ENCODE peak calls at places on chromosome 1, in five cellular contexts. R, P, X, A and Y are unnamed samples.

GRCh38 chr1:21857840-21858670 is 46.0 kb downstream of the LDLRAD2 start:
- DNase-seq in R (no peak), P (no peak), X (no peak), A (no peak), Y (no peak)

GRCh38 chr1:118507391-118507790 is 322.4 kb upstream of the SPAG17 start:
- DNase-seq in R (no peak), P (no peak), X (no peak), A (no peak), Y (no peak)

GRCh38 chr1:114510235-114511047 is 562 bp downstream of the TRIM33 start:
- DNase-seq in R (peak), P (peak), X (peak), A (peak), Y (peak)

GRCh38 chr1:230066036-230066435 is 1.0 kb upstream of the GALNT2 start:
- DNase-seq in R (no peak), P (no peak), X (no peak), A (no peak), Y (no peak)

GRCh38 chr1:32600034-32600433 is 50.3 kb downstream of the ZBTB8OS start:
- DNase-seq in R (no peak), P (no peak), X (no peak), A (no peak), Y (no peak)

GRCh38 chr1:234584926-234585325 is 25.1 kb downstream of the IRF2BP2 start:
- DNase-seq in R (no peak), P (no peak), X (no peak), A (no peak), Y (no peak)

GRCh38 chr1:74729741-74730478 is 2.9 kb downstream of the CRYZ start:
- DNase-seq in R (no peak), P (peak), X (peak), A (no peak), Y (peak)

GRCh38 chr1:94648225-94649007 is 106.9 kb upstream of the F3 start:
- DNase-seq in R (peak), P (no peak), X (no peak), A (peak), Y (no peak)

GRCh38 chr1:38741341-38741740 is 118.2 kb downstream of the RRAGC start:
- DNase-seq in R (no peak), P (no peak), X (no peak), A (no peak), Y (no peak)

DNA sequence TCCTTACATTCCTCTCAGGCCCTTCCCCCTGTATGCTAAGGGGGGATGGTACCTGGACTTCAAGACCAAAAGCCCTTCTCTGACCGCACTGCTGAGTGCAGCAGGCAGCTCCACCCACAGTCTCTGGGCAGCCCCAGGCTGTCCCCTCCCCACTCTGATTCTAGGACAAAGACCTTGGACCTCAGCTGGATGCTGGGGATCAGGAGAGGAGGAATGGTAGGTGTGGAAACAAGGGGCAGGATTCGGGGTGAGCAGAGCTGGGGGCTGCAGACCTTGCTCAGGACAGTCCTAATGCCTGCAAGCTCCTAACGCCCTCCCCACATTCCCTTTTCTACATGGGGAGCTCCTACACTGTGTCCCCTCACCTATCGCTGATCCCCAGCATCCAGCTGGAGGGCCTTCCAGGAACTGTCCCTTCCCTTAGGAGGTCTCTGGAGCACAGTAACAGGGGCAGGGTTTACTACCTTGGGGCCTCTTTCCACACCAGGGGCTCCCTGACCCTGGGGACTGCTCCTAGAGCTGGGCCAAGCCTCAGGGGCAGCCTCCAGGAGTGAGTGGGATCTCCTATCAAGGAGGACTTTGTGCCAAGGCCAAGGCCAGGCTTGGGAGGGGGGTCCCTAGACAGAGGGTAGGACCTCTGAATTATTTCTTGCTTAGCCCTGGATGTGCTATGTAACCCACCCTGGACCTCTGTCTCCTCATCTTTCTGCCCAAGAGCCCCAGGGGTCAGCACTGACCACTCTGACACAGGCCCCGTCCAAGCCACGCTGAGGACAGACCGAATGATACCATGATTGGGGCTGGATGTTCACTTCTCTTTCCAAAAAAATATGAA is 5.6 kb downstream of the CLDN19 start:
- DNase-seq in R (no peak), P (no peak), X (no peak), A (no peak), Y (no peak)
- TF ChIP-seq POLR2A in R (no peak), P (no peak), X (no peak), A (no peak), Y (no peak)

GRCh38 chr1:179955318-179955638 is 668 bp downstream of the CEP350 start:
- DNase-seq in R (no peak), P (no peak), X (peak), A (no peak), Y (no peak)

GRCh38 chr1:179955731-179956130 is 1.1 kb downstream of the CEP350 start:
- DNase-seq in R (no peak), P (no peak), X (no peak), A (no peak), Y (no peak)

GRCh38 chr1:179952181-179952580 is 2.4 kb upstream of the CEP350 start:
- DNase-seq in R (no peak), P (no peak), X (no peak), A (no peak), Y (no peak)

GRCh38 chr1:179953974-179954493 is 576 bp upstream of the CEP350 start:
- DNase-seq in R (no peak), P (no peak), X (peak), A (no peak), Y (no peak)

DNA sequence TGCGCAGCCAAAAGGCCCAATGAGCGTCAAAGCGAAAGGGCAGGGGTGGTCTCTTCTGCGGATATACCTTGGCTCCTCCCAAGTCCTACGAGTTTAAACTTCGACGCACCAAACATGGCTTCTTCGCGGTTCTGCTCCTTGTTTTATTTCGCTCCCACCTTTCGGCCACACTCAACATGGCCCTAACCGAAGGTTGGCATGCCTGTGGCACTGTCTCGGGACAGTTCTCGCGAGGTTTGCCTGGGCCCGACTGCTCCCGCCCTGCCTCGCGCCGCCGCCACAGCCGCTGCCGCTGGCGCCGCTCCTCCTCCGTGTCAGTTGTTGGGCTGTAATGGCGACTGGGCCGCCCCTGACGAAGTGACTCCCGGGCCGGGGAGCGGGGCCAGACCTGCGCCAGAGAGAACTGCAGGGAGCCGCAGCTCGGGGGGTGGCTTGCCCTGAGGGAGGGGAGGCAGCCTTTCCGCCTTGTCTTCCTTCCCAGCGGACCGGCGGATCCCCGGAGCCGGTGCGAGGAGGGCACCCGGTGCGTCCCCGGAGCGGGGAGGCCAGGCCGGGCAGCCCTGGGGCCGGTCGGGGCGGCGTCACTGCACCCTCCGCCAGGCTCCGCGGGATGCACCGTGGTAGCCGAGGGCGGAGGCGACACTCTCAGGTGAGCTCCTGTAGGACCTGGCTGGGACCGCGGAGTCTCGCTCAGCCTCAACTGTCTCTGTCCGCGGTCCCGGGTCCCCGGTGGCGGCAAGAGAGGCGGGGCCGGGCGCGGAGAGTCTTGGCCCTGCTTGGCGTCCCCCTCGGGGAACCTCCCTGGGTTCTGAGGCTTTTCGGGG is at the start of gene CEP350:
- DNase-seq in R (peak), P (peak), X (peak), A (peak), Y (peak)
- TF ChIP-seq POLR2A in R (peak), P (peak), X (peak), A (peak), Y (peak)

GRCh38 chr1:161864577-161864976 is 98.5 kb downstream of the ATF6 start:
- DNase-seq in R (no peak), P (no peak), X (peak), A (no peak), Y (no peak)
- TF ChIP-seq POLR2A in R (no peak), P (no peak), X (no peak), A (no peak), Y (no peak)

DNA sequence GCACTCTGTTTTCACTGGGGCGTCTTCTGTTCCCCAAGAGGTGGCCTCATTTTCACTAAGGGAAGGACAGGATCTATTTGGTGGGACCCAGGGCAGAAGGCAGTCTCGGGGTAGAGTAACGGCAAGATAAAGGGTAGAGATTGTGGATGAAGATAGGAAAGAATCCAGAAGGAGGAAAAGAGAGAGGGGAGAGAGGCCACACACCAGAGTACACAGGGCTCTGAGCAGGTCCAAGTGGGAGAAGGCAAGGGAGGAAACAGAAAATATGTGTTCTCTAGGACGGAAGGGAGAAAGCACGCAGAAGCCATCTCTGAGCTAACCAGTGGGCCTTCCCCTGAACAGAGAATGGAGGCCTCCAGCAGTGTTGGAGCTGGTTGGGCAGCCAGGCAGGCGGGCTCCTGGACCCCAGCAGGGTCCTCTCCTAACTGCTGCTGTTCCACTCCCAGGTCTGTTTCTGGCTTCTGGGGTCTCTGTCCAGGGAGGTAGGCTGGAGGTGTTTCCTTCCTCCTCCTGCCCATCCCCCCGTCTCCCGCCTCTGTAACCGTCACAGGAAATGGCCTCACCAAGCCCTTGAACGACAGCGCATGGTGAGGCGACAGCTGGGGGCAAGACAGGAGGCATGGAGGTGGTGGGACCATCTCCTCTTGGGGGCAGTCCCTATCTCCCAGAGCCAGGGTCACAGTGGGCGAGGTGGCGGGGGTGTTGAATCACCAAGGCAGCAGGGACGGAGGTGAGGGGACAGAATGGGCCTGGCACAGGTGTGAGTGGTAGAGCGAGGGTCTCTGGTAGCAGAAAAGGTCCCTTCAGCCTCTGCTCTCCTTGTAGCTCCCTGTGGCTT is 649 bp downstream of the PTPN7 start:
- DNase-seq in R (no peak), P (no peak), X (no peak), A (no peak), Y (no peak)
- TF ChIP-seq POLR2A in R (no peak), P (no peak), X (no peak), A (no peak), Y (no peak)

GRCh38 chr1:15430787-15431570 is 7.3 kb upstream of the CTRC start:
- DNase-seq in R (peak), P (no peak), X (peak), A (peak), Y (no peak)
- TF ChIP-seq POLR2A in R (no peak), P (no peak), X (no peak), A (no peak), Y (no peak)